ENCODE peak calls at places on chromosomes 11 and 22, in five cellular contexts. W, F, Q, H and D are unnamed samples.

GRCh38 chr11:76209956-76210885 is 3.9 kb upstream of the WNT11 start:
- DNase-seq in W (no peak), F (no peak), Q (no peak), H (no peak), D (peak)

GRCh38 chr11:44955019-44955738 is 4.5 kb upstream of the TP53I11 start:
- DNase-seq in W (no peak), F (no peak), Q (no peak), H (peak), D (no peak)

GRCh38 chr11:116601734-116602636 is 170.8 kb downstream of the BUD13 start:
- DNase-seq in W (no peak), F (no peak), Q (no peak), H (no peak), D (no peak)

GRCh38 chr22:27139935-27140493 is 482.6 kb downstream of the MIAT start:
- DNase-seq in W (no peak), F (no peak), Q (no peak), H (no peak), D (no peak)

GRCh38 chr11:102812188-102812587 is 14.2 kb upstream of the MMP1 start:
- DNase-seq in W (no peak), F (no peak), Q (no peak), H (no peak), D (no peak)

GRCh38 chr22:46071451-46072029 is 78.8 kb upstream of the PPARA start:
- DNase-seq in W (no peak), F (no peak), Q (peak), H (no peak), D (peak)

GRCh38 chr11:23585700-23586099 is 725.4 kb upstream of the CCDC179 start:
- DNase-seq in W (no peak), F (no peak), Q (no peak), H (no peak), D (no peak)

GRCh38 chr11:18608373-18608772 is 8.8 kb downstream of the MISFA start:
- DNase-seq in W (no peak), F (no peak), Q (no peak), H (no peak), D (no peak)

GRCh38 chr22:21735198-21736083 is at the start of gene YPEL1:
- DNase-seq in W (peak), F (peak), Q (peak), H (peak), D (peak)

GRCh38 chr22:36386351-36386899 is 1.3 kb downstream of the MYH9 start:
- DNase-seq in W (peak), F (no peak), Q (no peak), H (no peak), D (no peak)

GRCh38 chr22:45009881-45010531 is at the start of gene PHF21B:
- DNase-seq in W (no peak), F (no peak), Q (no peak), H (peak), D (peak)

GRCh38 chr11:33987975-33988580 is 63.5 kb upstream of the CAPRIN1 start:
- DNase-seq in W (no peak), F (peak), Q (peak), H (peak), D (peak)

GRCh38 chr11:32658639-32659406 is 75.2 kb downstream of the EIF3M start:
- DNase-seq in W (no peak), F (no peak), Q (no peak), H (no peak), D (no peak)

GRCh38 chr11:118527109-118527508 is at the start of gene TTC36:
- DNase-seq in W (no peak), F (no peak), Q (no peak), H (no peak), D (peak)
- TF ChIP-seq REST in W (no peak), F (no peak), Q (no peak), H (no peak), D (no peak)

DNA sequence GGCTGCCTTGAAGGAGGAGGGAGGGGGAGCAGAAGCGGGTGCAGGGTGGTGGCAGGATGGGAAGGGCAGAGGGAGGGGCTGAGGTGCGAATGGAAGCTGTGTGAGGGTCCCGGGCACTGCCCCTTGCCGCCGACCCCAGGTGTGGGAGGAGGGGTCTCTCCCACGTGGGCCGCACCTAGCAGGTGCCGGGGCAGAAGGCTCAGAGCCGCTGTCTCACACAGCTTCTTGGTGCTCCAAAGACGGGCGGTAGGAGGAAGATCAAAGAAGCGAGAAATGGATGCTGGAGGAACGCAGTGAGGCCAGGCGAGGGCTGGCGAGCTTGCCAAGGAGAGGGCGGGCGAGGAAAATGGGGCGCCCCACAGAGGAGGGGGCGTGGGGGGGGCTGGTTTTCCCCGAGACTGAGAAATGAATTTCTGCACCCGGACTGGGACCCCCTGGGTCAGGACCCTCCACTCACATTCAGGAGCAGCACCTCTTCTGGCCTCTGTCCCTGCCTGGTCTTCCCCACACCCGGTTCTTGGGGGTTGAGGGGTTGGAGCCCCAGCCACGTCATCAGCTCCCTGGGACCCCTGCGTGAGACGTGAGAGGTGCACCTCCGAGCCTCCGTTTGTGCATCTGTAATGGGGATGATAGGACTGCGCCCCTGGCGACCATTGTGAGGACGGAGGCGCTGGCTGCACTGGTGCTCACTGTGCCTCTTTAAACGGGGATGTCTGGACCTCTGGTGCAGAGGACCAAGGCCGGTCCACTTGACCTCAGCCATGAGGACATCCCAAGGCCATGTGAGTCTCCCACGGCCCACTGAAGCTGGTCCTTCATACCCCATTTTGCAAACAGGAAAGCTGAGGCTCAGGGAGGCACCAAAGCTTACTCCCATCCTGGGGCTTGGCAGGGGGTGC is 16.8 kb downstream of the LSP1 start:
- DNase-seq in W (no peak), F (peak), Q (no peak), H (peak), D (peak)
- TF ChIP-seq EZH2 in W (no peak), F (no peak), Q (no peak), H (no peak), D (no peak)

GRCh38 chr11:47469411-47470179 is 20.7 kb upstream of the RAPSN start:
- DNase-seq in W (no peak), F (no peak), Q (no peak), H (no peak), D (no peak)
- TF ChIP-seq REST in W (no peak), F (no peak), Q (no peak), H (no peak), D (no peak)

GRCh38 chr11:117795726-117796455 is 1.1 kb downstream of the DSCAML1 start:
- DNase-seq in W (no peak), F (no peak), Q (no peak), H (no peak), D (peak)
- TF ChIP-seq EZH2 in W (no peak), F (no peak), Q (no peak), H (no peak), D (peak)